ENCODE peak calls at places on chromosomes 1 and 21, in five cellular contexts. L, W, O, A and B are unnamed samples.

GRCh38 chr21:34157456-34158025 is 84.2 kb downstream of the MRPS6 start:
- DNase-seq in L (no peak), W (no peak), O (no peak), A (no peak), B (no peak)

GRCh38 chr1:156923565-156924477 is 3.4 kb downstream of the LRRC71 start:
- DNase-seq in L (no peak), W (no peak), O (no peak), A (no peak), B (no peak)

GRCh38 chr1:182794802-182795201 is 5.2 kb downstream of the NPL start:
- DNase-seq in L (no peak), W (no peak), O (no peak), A (no peak), B (no peak)

GRCh38 chr21:38811257-38811656 is 5.5 kb downstream of the ETS2 start:
- DNase-seq in L (no peak), W (no peak), O (no peak), A (no peak), B (no peak)

GRCh38 chr1:27940297-27940696 is 5.5 kb downstream of the SMPDL3B start:
- DNase-seq in L (peak), W (no peak), O (no peak), A (no peak), B (no peak)

GRCh38 chr1:45136984-45137383 is 69.4 kb downstream of the ZSWIM5 start:
- DNase-seq in L (no peak), W (no peak), O (no peak), A (no peak), B (no peak)

GRCh38 chr1:160359559-160360226 is 7.2 kb upstream of the NHLH1 start:
- DNase-seq in L (no peak), W (no peak), O (no peak), A (no peak), B (peak)

GRCh38 chr1:194295690-194296089 is 1109.3 kb upstream of the B3GALT2 start:
- DNase-seq in L (no peak), W (no peak), O (peak), A (no peak), B (no peak)

GRCh38 chr21:39451332-39452206 is at the start of gene SH3BGR:
- DNase-seq in L (no peak), W (peak), O (no peak), A (no peak), B (no peak)

GRCh38 chr1:68959631-68960030 is 462.7 kb upstream of the DEPDC1 start:
- DNase-seq in L (no peak), W (no peak), O (no peak), A (no peak), B (no peak)

GRCh38 chr1:240117202-240117769 is 25.6 kb downstream of the FMN2 start:
- DNase-seq in L (no peak), W (no peak), O (no peak), A (no peak), B (no peak)

GRCh38 chr21:42234464-42235241 is 15.7 kb downstream of the ABCG1 start:
- DNase-seq in L (peak), W (no peak), O (no peak), A (no peak), B (no peak)

GRCh38 chr1:228084325-228084724 is 1.8 kb downstream of the ARF1 start:
- DNase-seq in L (no peak), W (no peak), O (no peak), A (no peak), B (no peak)

GRCh38 chr1:11749203-11749689 is 12.7 kb upstream of the C1orf167 start:
- DNase-seq in L (peak), W (no peak), O (peak), A (no peak), B (no peak)

GRCh38 chr1:78229344-78229743 is 183.6 kb downstream of the GIPC2 start:
- DNase-seq in L (no peak), W (no peak), O (no peak), A (no peak), B (no peak)

GRCh38 chr1:240189386-240189989 is 97.8 kb downstream of the FMN2 start:
- DNase-seq in L (peak), W (no peak), O (no peak), A (no peak), B (no peak)

GRCh38 chr1:241895013-241895412 is 47.0 kb downstream of the EXO1 start:
- DNase-seq in L (no peak), W (no peak), O (no peak), A (no peak), B (no peak)

GRCh38 chr1:33897092-33897725 is 33.3 kb downstream of the HMGB4 start:
- DNase-seq in L (no peak), W (no peak), O (no peak), A (no peak), B (no peak)

GRCh38 chr21:26177741-26178452 is 7.3 kb upstream of the APP start:
- DNase-seq in L (no peak), W (no peak), O (no peak), A (no peak), B (no peak)

GRCh38 chr1:33182452-33182851 is 609 bp upstream of the TRIM62 start:
- DNase-seq in L (no peak), W (no peak), O (no peak), A (peak), B (peak)

GRCh38 chr1:58929667-58930325 is 145.9 kb upstream of the JUN start:
- DNase-seq in L (peak), W (no peak), O (no peak), A (peak), B (peak)

GRCh38 chr1:205504311-205505075 is at the start of gene CDK18:
- DNase-seq in L (peak), W (peak), O (peak), A (no peak), B (no peak)

GRCh38 chr1:151474711-151475110 is 15.4 kb upstream of the POGZ start:
- DNase-seq in L (no peak), W (no peak), O (no peak), A (peak), B (no peak)

GRCh38 chr1:70887936-70888335 is 159.7 kb downstream of the PTGER3 start:
- DNase-seq in L (no peak), W (no peak), O (no peak), A (no peak), B (no peak)

GRCh38 chr1:151512326-151512725 is 1.1 kb downstream of the CGN start:
- DNase-seq in L (no peak), W (no peak), O (no peak), A (no peak), B (no peak)

GRCh38 chr1:154502066-154502741 is at the start of the genes SHE and TDRD10:
- DNase-seq in L (peak), W (no peak), O (no peak), A (no peak), B (no peak)

GRCh38 chr1:154503898-154504297 is 1.7 kb upstream of the SHE start:
- DNase-seq in L (no peak), W (no peak), O (no peak), A (no peak), B (no peak)

GRCh38 chr1:154500533-154500932 is 1.5 kb upstream of the TDRD10 start:
- DNase-seq in L (no peak), W (no peak), O (no peak), A (no peak), B (no peak)

GRCh38 chr1:154501423-154502065 is 475 bp upstream of the TDRD10 start:
- DNase-seq in L (peak), W (peak), O (no peak), A (no peak), B (no peak)

DNA sequence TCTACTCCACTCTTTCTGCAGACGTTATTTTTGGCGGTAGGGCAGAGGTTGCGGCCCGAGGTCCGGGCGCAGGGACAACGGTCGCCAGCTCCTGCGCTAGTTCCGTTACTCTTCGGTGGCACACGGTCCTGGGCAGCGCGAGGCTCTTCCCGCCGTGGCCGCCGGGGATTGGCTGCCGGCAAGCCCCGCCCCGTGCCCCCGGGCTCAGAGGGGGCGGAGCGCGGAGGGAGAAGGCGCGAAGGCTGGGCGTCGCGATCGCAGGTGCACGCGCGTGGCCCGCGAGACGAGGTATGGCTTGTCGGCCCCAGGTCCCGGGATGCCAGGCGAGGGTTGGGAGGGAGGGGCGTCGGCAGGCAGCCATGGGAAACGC is 515 bp upstream of the SHE start:
- DNase-seq in L (no peak), W (no peak), O (no peak), A (no peak), B (no peak)
- H3K4me3 ChIP-seq in L (peak), W (peak), O (no peak), A (peak), B (peak)

GRCh38 chr1:10529096-10529495 is 54.3 kb downstream of the PEX14 start:
- DNase-seq in L (no peak), W (no peak), O (no peak), A (no peak), B (no peak)

GRCh38 chr1:10529772-10530171 is 55.0 kb downstream of the PEX14 start:
- DNase-seq in L (no peak), W (no peak), O (no peak), A (no peak), B (no peak)

GRCh38 chr1:10530281-10530740 is 55.6 kb downstream of the PEX14 start:
- DNase-seq in L (peak), W (no peak), O (no peak), A (no peak), B (no peak)

GRCh38 chr1:10530756-10531155 is 56.0 kb downstream of the PEX14 start:
- DNase-seq in L (no peak), W (no peak), O (no peak), A (no peak), B (no peak)

DNA sequence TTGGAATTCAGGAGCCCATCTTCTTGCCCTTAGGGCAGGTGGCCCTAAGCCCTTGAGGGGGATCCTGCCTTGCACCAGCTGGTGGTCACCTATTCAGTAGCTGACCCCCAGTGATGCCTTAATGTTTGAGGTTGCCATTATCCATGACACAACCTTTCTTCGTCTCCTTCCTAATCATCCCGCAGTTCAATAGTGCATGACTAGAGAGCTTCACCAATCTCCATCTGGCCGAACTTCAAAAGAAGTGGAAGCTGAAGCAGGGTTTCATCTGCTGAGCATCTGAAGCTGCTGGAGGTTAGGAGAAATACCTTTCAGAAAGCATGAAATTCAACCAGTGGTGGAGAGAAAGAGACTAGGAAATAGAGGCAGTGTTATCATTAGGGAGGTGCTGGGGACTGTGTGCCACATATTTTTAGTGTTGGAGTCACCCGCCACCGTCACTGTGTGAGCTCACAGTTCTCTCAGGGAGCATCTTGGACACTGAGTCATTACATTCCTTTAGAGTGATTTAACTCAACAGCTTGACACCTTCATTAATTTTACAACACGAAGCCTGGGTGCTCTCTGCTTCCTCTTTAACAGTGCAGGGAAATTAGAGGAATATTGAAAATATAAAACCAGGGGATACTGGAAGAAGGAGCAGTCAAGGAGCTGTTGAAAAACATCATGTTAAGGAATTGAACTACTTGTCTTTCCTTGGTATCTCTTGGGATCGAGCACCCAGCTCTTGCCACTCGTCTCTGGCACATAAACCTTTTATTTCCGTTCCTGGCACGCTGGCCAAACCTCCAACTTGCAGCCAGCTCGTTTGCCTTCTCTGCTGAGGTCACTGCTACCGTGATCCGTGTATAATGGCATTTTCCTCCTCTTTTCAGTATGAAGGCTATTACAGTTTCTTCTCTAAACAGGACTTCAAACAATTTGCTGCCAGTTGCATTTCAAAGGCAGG is 53.6 kb downstream of the PEX14 start:
- DNase-seq in L (peak), W (no peak), O (peak), A (no peak), B (no peak)
- TF ChIP-seq POLR2AphosphoS5 in L (peak), W (no peak), O (no peak), A (peak), B (peak)

GRCh38 chr1:73593804-73594203 is 604.2 kb downstream of the LRRIQ3 start:
- DNase-seq in L (no peak), W (no peak), O (no peak), A (no peak), B (no peak)

DNA sequence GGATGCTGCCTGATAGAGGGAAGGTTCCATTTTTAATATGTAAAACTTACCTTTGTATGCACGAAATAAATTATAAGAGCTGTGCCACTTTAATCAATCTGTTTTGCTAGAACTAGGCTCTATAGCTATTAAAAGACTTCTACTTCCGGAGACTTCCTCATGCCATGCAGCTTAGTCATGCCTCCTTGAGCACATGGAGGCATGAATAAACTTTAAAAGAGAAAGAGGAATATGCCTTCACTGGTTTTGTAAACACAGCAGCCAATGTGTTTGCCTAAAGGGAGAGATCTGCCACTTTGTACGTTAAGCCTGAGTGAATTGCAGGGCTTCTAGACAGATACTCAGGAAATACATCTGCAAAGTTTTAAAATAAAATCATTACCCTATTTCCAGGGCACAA is 604.6 kb downstream of the LRRIQ3 start:
- DNase-seq in L (peak), W (no peak), O (no peak), A (no peak), B (no peak)
- H3K4me3 ChIP-seq in L (no peak), W (no peak), O (no peak), A (no peak), B (no peak)

DNA sequence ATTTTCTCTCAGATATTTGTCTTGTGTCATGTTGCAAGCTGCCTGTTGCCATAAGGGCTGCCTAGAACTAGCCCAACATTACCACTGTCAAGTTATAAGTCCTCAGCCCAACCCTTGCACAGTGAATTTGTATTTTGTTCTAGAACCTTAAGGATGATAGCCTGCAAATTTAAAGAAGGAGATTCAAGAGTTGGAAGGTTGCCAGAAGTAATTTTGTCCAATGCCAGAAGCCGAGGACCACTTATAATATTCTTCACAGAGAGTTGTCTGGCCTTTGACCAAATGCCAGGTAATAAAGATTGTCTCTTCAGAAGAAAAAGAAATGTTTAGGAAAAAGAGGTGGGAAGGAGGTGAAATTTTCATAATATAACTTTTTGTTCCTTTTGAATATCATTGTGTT is 40.5 kb upstream of the SUCO start:
- DNase-seq in L (no peak), W (no peak), O (no peak), A (no peak), B (no peak)
- TF ChIP-seq POLR2AphosphoS5 in L (no peak), W (no peak), O (no peak), A (no peak), B (no peak)

GRCh38 chr1:25922633-25923567 is 16.7 kb upstream of the STMN1 start:
- DNase-seq in L (peak), W (no peak), O (no peak), A (no peak), B (no peak)
- H3K4me3 ChIP-seq in L (peak), W (peak), O (no peak), A (peak), B (peak)

DNA sequence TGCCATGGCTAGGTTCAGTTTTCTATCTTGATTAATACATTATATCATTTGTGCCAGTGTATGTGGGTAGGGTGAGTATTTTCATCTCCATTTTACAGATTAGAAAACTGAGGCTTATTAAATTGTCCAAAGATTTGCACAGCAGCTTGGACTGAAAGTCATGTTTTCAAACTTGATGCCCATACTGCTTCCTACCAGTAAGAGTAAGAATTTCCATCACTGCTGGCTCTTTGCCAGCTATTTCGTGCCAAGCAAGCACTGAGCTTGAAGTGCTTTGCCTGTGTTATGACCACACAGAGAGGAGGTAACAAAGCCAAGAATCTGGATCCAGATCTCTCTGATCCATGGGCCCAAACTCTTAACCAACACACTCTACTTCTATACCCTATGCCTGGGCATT is 295.0 kb downstream of the VAV3 start:
- DNase-seq in L (peak), W (peak), O (no peak), A (no peak), B (no peak)
- TF ChIP-seq POLR2AphosphoS5 in L (peak), W (peak), O (no peak), A (peak), B (no peak)

GRCh38 chr1:247419326-247419725 is 3.4 kb downstream of the NLRP3 start:
- DNase-seq in L (no peak), W (no peak), O (no peak), A (no peak), B (no peak)

GRCh38 chr1:247415423-247416361 is at the start of gene NLRP3:
- DNase-seq in L (peak), W (no peak), O (no peak), A (no peak), B (no peak)

GRCh38 chr1:247421074-247421473 is 5.1 kb downstream of the NLRP3 start:
- DNase-seq in L (no peak), W (no peak), O (no peak), A (no peak), B (no peak)

DNA sequence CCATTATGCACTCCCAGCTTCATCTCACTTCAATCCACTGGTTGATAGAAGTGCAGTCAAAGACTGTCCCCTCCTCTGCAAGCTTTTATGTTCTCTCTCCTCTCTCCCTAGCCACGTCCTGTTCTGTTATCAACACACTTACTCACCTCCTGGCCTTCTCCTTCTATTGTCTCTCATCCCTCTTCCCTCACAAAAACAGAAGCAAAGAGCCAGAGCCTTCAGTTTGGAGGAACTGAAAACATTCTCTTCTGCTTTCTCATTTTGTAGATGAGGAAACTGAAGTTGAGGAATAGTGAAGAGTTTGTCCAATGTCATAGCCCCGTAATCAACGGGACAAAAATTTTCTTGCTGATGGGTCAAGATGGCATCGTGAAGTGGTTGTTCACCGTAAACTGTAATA is 1.8 kb downstream of the NLRP3 start:
- DNase-seq in L (no peak), W (no peak), O (no peak), A (no peak), B (no peak)
- H3K4me3 ChIP-seq in L (no peak), W (no peak), O (no peak), A (no peak), B (no peak)